ENCODE peak calls at places on chromosomes 4 and X, in four cellular contexts. V, O, B and C are unnamed samples.

GRCh38 chr4:97987019-97987648 is 156.1 kb downstream of the STPG2 start:
- DNase-seq in V (no peak), B (no peak), O (peak; percentile 4), C (no peak)

GRCh38 chrX:140439455-140439854 is 65.4 kb downstream of the SOX3 start:
- DNase-seq in V (no peak), O (peak; percentile 0), B (no peak), C (peak; percentile 84)

GRCh38 chr4:1226598-1226997 is 22.3 kb downstream of the CTBP1 start:
- DNase-seq in V (no peak), O (no peak), B (no peak), C (no peak)

GRCh38 chr4:115110191-115111166 is 2.9 kb downstream of the NDST4 start:
- DNase-seq in V (no peak), O (no peak), B (no peak), C (no peak)

GRCh38 chr4:48483006-48483776 is at the start of gene SLC10A4:
- DNase-seq in O (no peak), B (peak; percentile 85), V (no peak), C (peak; percentile 61)

GRCh38 chr4:183797445-183798248 is 107.5 kb upstream of the STOX2 start:
- DNase-seq in O (no peak), B (no peak), V (no peak), C (peak; percentile 60)

GRCh38 chr4:173835863-173836262 is 305.8 kb upstream of the HAND2 start:
- DNase-seq in V (no peak), O (no peak), B (no peak), C (no peak)

GRCh38 chr4:77581724-77582123 is 23.9 kb upstream of the CXCL13 start:
- DNase-seq in B (no peak), V (no peak), O (no peak), C (no peak)

GRCh38 chr4:1540601-1541375 is 134.5 kb upstream of the NKX1-1 start:
- DNase-seq in V (no peak), B (peak; percentile 39), O (no peak), C (no peak)

GRCh38 chr4:149914521-149915115 is 99.0 kb upstream of the IQCM start:
- DNase-seq in O (peak; percentile 32), B (peak; percentile 46), V (no peak), C (peak; percentile 54)

GRCh38 chr4:82891728-82892466 is 944 bp upstream of the SEC31A start:
- DNase-seq in V (no peak), O (no peak), B (no peak), C (no peak)

GRCh38 chrX:47976254-47977151 is 27.3 kb downstream of the ZNF182 start:
- DNase-seq in B (no peak), O (no peak), V (no peak), C (no peak)

GRCh38 chr4:81405900-81406401 is 65.8 kb downstream of the RASGEF1B start:
- DNase-seq in O (peak; percentile 81), V (peak; percentile 13), B (peak; percentile 74), C (no peak)

GRCh38 chr4:156771171-156771837 is 200.3 kb downstream of the PDGFC start:
- DNase-seq in B (no peak), V (no peak), O (peak; percentile 36), C (no peak)

GRCh38 chr4:72858328-72858727 is 211.2 kb downstream of the COX18 start:
- DNase-seq in O (no peak), B (no peak), V (no peak), C (no peak)

GRCh38 chr4:8516996-8517550 is 63.1 kb upstream of the GPR78 start:
- DNase-seq in O (no peak), B (no peak), V (no peak), C (no peak)

GRCh38 chr4:183402771-183403170 is 41.7 kb upstream of the CDKN2AIP start:
- DNase-seq in B (no peak), V (no peak), O (no peak), C (no peak)

GRCh38 chr4:2950221-2950989 is 12.8 kb downstream of the NOP14 start:
- DNase-seq in O (no peak), V (no peak), B (no peak), C (no peak)

GRCh38 chr4:2958446-2958845 is 4.8 kb downstream of the NOP14 start:
- DNase-seq in B (no peak), O (no peak), V (no peak), C (no peak)

GRCh38 chr4:2953496-2953895 is 9.7 kb downstream of the NOP14 start:
- DNase-seq in O (no peak), B (no peak), V (no peak), C (no peak)

GRCh38 chr4:2949782-2950125 is 13.5 kb downstream of the NOP14 start:
- DNase-seq in B (no peak), V (no peak), O (no peak), C (no peak)

DNA sequence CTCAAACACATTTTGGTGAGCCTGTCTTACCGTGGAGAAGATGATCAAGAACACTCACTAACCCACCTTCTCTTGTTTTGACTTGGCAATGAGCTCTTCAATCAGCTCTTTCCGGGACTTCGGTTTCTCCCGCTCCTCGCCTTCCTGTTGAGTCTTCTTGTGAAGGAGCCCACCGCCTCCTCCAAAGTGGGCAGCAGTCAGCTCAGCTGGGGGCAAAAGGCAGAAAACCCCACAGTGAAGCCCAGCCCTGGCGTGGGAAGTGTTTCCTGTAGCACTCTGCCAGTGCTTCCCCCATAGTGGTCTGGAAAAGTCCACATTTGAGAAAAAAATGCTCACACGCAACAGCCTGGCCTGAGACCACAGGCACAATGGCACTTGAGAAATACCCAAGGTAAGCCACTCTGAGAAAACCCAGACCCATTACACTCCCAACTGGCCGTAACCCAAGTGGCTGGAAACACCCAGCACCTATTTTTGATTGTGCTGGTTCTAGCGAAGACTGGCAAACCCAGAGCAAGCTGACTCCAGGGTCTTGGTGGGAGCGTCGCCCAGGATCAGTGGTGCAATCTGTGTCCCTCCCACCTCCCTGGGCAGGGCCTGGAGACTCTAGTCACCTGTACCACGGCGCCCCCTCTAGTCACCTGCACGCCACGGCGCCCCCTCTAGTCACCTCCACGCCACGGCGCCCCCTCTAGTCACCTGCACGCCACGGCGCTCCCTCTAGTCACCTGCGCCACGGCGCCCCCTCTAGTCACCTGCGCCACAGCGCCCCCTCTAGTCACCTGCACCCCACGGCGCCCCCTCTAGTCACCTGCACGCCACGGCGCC is 8.6 kb downstream of the NOP14 start:
- DNase-seq in V (peak; percentile 75), O (no peak), B (peak; percentile 50), C (peak; percentile 75)
- TF ChIP-seq CREB1 in V (peak; percentile 55), O (no peak), B (no peak), C (no peak)

GRCh38 chrX:80431502-80431832 is 11.2 kb downstream of the TENT5D start:
- DNase-seq in O (no peak), V (no peak), B (no peak), C (no peak)

GRCh38 chrX:80432863-80433262 is 12.6 kb downstream of the TENT5D start:
- DNase-seq in V (no peak), B (no peak), O (no peak), C (no peak)

GRCh38 chrX:80432441-80432840 is 12.2 kb downstream of the TENT5D start:
- DNase-seq in O (no peak), B (no peak), V (no peak), C (no peak)

DNA sequence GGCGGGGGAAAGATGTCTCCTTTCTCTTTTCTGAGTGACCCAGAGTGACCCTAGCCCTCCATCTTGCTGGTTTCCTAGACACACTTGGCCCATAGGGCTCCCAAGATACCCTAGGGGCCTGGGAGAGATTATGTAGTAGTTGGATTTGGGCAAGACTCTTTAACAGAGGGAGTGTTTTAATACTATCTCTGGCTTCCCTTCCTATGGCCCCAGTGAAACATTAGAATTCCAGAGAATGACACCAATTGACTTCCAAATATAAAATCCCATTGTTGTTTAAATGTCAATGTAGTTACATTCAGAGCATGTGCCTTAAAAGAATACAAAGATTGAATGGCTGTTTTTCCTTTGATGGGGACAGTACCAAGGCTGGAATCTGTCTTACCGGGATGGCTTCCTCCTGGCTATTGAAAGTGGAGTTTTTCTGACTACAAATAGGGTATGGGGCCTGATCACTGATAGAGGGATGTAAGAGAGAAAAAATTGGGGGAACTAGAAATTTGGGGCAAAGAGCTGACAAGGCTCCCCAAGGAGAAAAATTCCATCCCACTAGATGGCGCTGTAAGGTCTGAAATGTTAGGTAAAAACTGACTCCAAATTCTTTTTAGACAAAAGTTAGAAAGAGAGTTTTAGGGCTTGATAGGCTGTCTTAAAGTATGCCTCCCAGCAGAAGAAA is 10.7 kb downstream of the TENT5D start:
- DNase-seq in O (no peak), B (peak; percentile 16), V (no peak), C (peak; percentile 11)
- TF ChIP-seq SP1 in O (no peak), B (no peak), V (no peak), C (no peak)

GRCh38 chrX:49174723-49175122 is 3.0 kb downstream of the PLP2 start:
- DNase-seq in O (no peak), V (no peak), B (no peak), C (no peak)

GRCh38 chrX:49175435-49175834 is 3.7 kb downstream of the PLP2 start:
- DNase-seq in O (no peak), V (no peak), B (no peak), C (no peak)

GRCh38 chrX:49172280-49172780 is 632 bp downstream of the PLP2 start:
- DNase-seq in B (peak; percentile 53), O (no peak), V (no peak), C (no peak)

GRCh38 chrX:49175875-49176274 is 4.2 kb downstream of the PLP2 start:
- DNase-seq in B (no peak), V (no peak), O (no peak), C (no peak)

DNA sequence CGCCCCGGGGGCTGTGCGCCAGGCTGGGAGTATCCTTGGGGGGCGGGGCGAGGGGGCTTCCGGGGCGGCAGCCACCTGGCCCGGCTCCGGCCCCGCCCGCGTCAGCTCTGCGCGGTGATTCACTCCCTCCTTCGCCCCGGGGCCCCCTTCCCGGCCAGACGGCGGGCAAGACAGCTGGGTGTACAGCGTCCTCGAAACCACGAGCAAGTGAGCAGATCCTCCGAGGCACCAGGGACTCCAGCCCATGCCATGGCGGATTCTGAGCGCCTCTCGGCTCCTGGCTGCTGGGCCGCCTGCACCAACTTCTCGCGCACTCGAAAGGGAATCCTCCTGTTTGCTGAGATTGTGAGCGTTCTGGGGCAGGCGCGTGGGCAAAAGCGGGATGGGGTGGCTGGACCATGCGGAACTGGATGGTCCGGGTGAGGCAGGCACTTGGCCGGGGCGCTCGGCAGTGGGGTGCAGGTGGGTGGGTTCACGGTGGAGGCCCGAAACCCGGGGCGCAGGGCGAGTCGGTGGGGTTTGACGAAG is at the start of gene PLP2:
- DNase-seq in B (peak; percentile 51), V (no peak), O (no peak), C (no peak)
- TF ChIP-seq ESRRA in B (no peak), V (no peak), O (no peak), C (no peak)

GRCh38 chr4:152458801-152459302 is 77.0 kb downstream of the FBXW7 start:
- DNase-seq in O (peak; percentile 10), V (peak; percentile 31), B (no peak), C (no peak)

GRCh38 chr4:152462047-152462446 is 73.8 kb downstream of the FBXW7 start:
- DNase-seq in B (no peak), O (peak; percentile 26), V (peak; percentile 64), C (no peak)

GRCh38 chr4:152459326-152459725 is 76.6 kb downstream of the FBXW7 start:
- DNase-seq in B (no peak), V (no peak), O (no peak), C (no peak)

GRCh38 chr4:152462715-152463114 is 73.2 kb downstream of the FBXW7 start:
- DNase-seq in O (no peak), B (no peak), V (no peak), C (no peak)

GRCh38 chr4:152460488-152460887 is 75.4 kb downstream of the FBXW7 start:
- DNase-seq in B (no peak), O (peak; percentile 25), V (peak; percentile 43), C (no peak)
- TF ChIP-seq CREB1 in B (no peak), O (no peak), V (peak; percentile 11), C (no peak)